ENCODE peak calls at places on chromosomes 7 and 10, in ten cellular contexts. One of them, this sample, is unnamed.

GRCh38 chr10:88680958-88681357 is 16.7 kb downstream of the LIPF start:
- DNase-seq in A549: no peak
- DNase-seq in sigmoid colon: no peak
- DNase-seq in H54: no peak
- DNase-seq in adrenal gland: no peak
- DNase-seq in breast epithelium: no peak
- DNase-seq in NB4: no peak
- DNase-seq in heart left ventricle: no peak
- DNase-seq in suprapubic skin: no peak
- DNase-seq in body of pancreas: no peak
- DNase-seq in this sample: no peak

GRCh38 chr7:46567858-46568257 is 646.8 kb upstream of the IGFBP3 start:
- DNase-seq in H54: no peak
- DNase-seq in suprapubic skin: no peak
- DNase-seq in breast epithelium: no peak
- DNase-seq in sigmoid colon: no peak
- DNase-seq in body of pancreas: no peak
- DNase-seq in heart left ventricle: no peak
- DNase-seq in NB4: no peak
- DNase-seq in adrenal gland: no peak
- DNase-seq in A549: no peak
- DNase-seq in this sample: no peak

GRCh38 chr10:15719062-15719898 is 442 bp downstream of the ITGA8 start:
- DNase-seq in sigmoid colon: no peak
- DNase-seq in breast epithelium: no peak
- DNase-seq in heart left ventricle: no peak
- DNase-seq in H54: no peak
- DNase-seq in suprapubic skin: no peak
- DNase-seq in NB4: no peak
- DNase-seq in A549: no peak
- DNase-seq in body of pancreas: no peak
- DNase-seq in adrenal gland: peak
- DNase-seq in this sample: peak

GRCh38 chr10:126565456-126565855 is 105.0 kb downstream of the C10orf90 start:
- DNase-seq in suprapubic skin: no peak
- DNase-seq in A549: no peak
- DNase-seq in H54: no peak
- DNase-seq in sigmoid colon: no peak
- DNase-seq in adrenal gland: no peak
- DNase-seq in body of pancreas: no peak
- DNase-seq in breast epithelium: no peak
- DNase-seq in NB4: no peak
- DNase-seq in heart left ventricle: no peak
- DNase-seq in this sample: no peak

GRCh38 chr10:69479737-69480412 is 28.6 kb downstream of the TSPAN15 start:
- DNase-seq in body of pancreas: peak
- DNase-seq in adrenal gland: no peak
- DNase-seq in NB4: peak
- DNase-seq in sigmoid colon: peak
- DNase-seq in A549: no peak
- DNase-seq in heart left ventricle: peak
- DNase-seq in breast epithelium: no peak
- DNase-seq in suprapubic skin: no peak
- DNase-seq in H54: no peak
- DNase-seq in this sample: no peak

GRCh38 chr7:17661982-17662585 is 278.2 kb downstream of the SNX13 start:
- DNase-seq in adrenal gland: no peak
- DNase-seq in breast epithelium: no peak
- DNase-seq in body of pancreas: no peak
- DNase-seq in sigmoid colon: no peak
- DNase-seq in A549: no peak
- DNase-seq in suprapubic skin: no peak
- DNase-seq in NB4: no peak
- DNase-seq in heart left ventricle: no peak
- DNase-seq in H54: no peak
- DNase-seq in this sample: no peak

GRCh38 chr7:140475747-140476333 is 3.5 kb downstream of the MKRN1 start:
- DNase-seq in heart left ventricle: peak
- DNase-seq in body of pancreas: peak
- DNase-seq in A549: peak
- DNase-seq in NB4: peak
- DNase-seq in H54: peak
- DNase-seq in suprapubic skin: no peak
- DNase-seq in breast epithelium: no peak
- DNase-seq in sigmoid colon: peak
- DNase-seq in adrenal gland: peak
- DNase-seq in this sample: no peak

GRCh38 chr7:16647435-16647960 is 1.5 kb downstream of the BZW2 start:
- DNase-seq in H54: no peak
- DNase-seq in breast epithelium: no peak
- DNase-seq in body of pancreas: no peak
- DNase-seq in A549: no peak
- DNase-seq in suprapubic skin: no peak
- DNase-seq in heart left ventricle: no peak
- DNase-seq in NB4: no peak
- DNase-seq in adrenal gland: no peak
- DNase-seq in sigmoid colon: no peak
- DNase-seq in this sample: no peak

GRCh38 chr10:10110817-10111490 is 906.7 kb upstream of the CELF2 start:
- DNase-seq in adrenal gland: no peak
- DNase-seq in heart left ventricle: no peak
- DNase-seq in H54: no peak
- DNase-seq in body of pancreas: no peak
- DNase-seq in A549: no peak
- DNase-seq in sigmoid colon: no peak
- DNase-seq in breast epithelium: no peak
- DNase-seq in NB4: no peak
- DNase-seq in suprapubic skin: no peak
- DNase-seq in this sample: no peak

GRCh38 chr7:47543659-47544058 is 38.3 kb downstream of the TNS3 start:
- DNase-seq in adrenal gland: no peak
- DNase-seq in NB4: no peak
- DNase-seq in suprapubic skin: no peak
- DNase-seq in A549: no peak
- DNase-seq in H54: no peak
- DNase-seq in heart left ventricle: no peak
- DNase-seq in breast epithelium: no peak
- DNase-seq in body of pancreas: no peak
- DNase-seq in sigmoid colon: no peak
- DNase-seq in this sample: no peak

GRCh38 chr10:65675236-65675635 is 1250.6 kb upstream of the LRRTM3 start:
- DNase-seq in heart left ventricle: no peak
- DNase-seq in breast epithelium: no peak
- DNase-seq in NB4: no peak
- DNase-seq in A549: peak
- DNase-seq in suprapubic skin: no peak
- DNase-seq in H54: no peak
- DNase-seq in adrenal gland: no peak
- DNase-seq in sigmoid colon: no peak
- DNase-seq in body of pancreas: no peak
- DNase-seq in this sample: no peak

DNA sequence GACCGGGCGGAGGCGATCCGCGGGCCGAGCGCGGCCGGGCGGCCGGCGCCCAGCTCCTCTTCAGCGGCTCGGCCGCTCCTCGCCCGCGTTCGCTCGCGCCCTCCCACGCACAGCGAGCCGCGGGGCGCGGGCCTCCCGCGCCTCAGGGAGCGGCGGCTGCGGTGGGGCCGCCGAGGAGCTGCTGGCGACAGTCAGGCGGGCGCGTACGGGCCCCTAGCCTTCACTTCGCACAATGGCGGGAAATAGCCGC is at the start of gene MCMBP:
- DNase-seq in sigmoid colon: no peak
- DNase-seq in A549: no peak
- DNase-seq in NB4: no peak
- DNase-seq in H54: no peak
- DNase-seq in adrenal gland: no peak
- DNase-seq in breast epithelium: no peak
- DNase-seq in body of pancreas: no peak
- DNase-seq in heart left ventricle: no peak
- DNase-seq in suprapubic skin: no peak
- DNase-seq in this sample: no peak
- TF ChIP-seq POLR2A in sigmoid colon: no peak
- TF ChIP-seq POLR2A in A549: no peak
- TF ChIP-seq POLR2A in NB4: no peak
- TF ChIP-seq POLR2A in H54: peak
- TF ChIP-seq POLR2A in adrenal gland: peak
- TF ChIP-seq POLR2A in breast epithelium: no peak
- TF ChIP-seq POLR2A in body of pancreas: no peak
- TF ChIP-seq POLR2A in heart left ventricle: no peak
- TF ChIP-seq POLR2A in suprapubic skin: peak
- TF ChIP-seq POLR2A in this sample: peak

DNA sequence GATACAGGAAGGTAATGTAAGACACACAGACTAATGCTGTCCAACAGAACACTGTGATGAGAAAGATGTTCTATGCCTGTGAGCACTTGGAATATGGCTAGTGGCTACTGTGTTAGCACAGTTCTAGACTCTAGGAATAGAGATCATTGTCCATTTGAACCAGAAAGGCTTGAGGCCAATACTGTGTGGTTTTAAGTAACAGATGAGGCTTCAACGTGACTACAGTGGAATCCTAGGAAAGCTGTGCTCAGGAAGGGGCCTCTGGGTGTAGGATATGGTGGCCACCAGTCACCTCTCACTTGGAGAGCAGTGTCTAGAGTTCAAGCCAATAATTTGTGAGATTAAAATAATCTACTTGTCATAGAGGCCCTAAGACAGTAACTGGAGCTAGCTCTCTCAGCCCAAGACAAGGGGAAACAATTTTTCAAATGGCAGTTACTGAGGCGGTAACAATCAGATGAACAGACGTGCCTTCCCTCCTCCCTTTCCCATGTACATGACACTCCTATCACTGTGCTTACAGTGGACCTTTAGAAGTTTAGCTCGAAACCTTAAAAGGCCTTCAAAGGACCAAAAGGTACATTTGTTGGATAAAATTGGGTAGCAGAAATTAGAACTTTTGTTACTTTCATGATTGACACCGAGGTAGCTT is 10.2 kb downstream of the ZDHHC16 start:
- DNase-seq in adrenal gland: no peak
- DNase-seq in breast epithelium: no peak
- DNase-seq in H54: no peak
- DNase-seq in heart left ventricle: no peak
- DNase-seq in suprapubic skin: no peak
- DNase-seq in NB4: no peak
- DNase-seq in sigmoid colon: no peak
- DNase-seq in A549: no peak
- DNase-seq in body of pancreas: no peak
- DNase-seq in this sample: no peak
- TF ChIP-seq POLR2A in adrenal gland: no peak
- TF ChIP-seq POLR2A in breast epithelium: no peak
- TF ChIP-seq POLR2A in H54: no peak
- TF ChIP-seq POLR2A in heart left ventricle: no peak
- TF ChIP-seq POLR2A in suprapubic skin: no peak
- TF ChIP-seq POLR2A in NB4: no peak
- TF ChIP-seq POLR2A in sigmoid colon: no peak
- TF ChIP-seq POLR2A in A549: no peak
- TF ChIP-seq POLR2A in body of pancreas: no peak
- TF ChIP-seq POLR2A in this sample: no peak

GRCh38 chr10:3807928-3808496 is 23.0 kb upstream of the KLF6 start:
- DNase-seq in NB4: no peak
- DNase-seq in A549: no peak
- DNase-seq in adrenal gland: no peak
- DNase-seq in breast epithelium: no peak
- DNase-seq in H54: no peak
- DNase-seq in sigmoid colon: no peak
- DNase-seq in suprapubic skin: no peak
- DNase-seq in heart left ventricle: peak
- DNase-seq in body of pancreas: no peak
- DNase-seq in this sample: no peak

GRCh38 chr10:3808689-3809199 is 23.7 kb upstream of the KLF6 start:
- DNase-seq in breast epithelium: no peak
- DNase-seq in adrenal gland: no peak
- DNase-seq in A549: no peak
- DNase-seq in H54: no peak
- DNase-seq in suprapubic skin: no peak
- DNase-seq in heart left ventricle: no peak
- DNase-seq in body of pancreas: no peak
- DNase-seq in sigmoid colon: no peak
- DNase-seq in NB4: no peak
- DNase-seq in this sample: no peak

GRCh38 chr10:3805791-3806381 is 20.9 kb upstream of the KLF6 start:
- DNase-seq in breast epithelium: no peak
- DNase-seq in adrenal gland: no peak
- DNase-seq in sigmoid colon: peak
- DNase-seq in A549: peak
- DNase-seq in suprapubic skin: no peak
- DNase-seq in H54: no peak
- DNase-seq in body of pancreas: peak
- DNase-seq in heart left ventricle: peak
- DNase-seq in NB4: peak
- DNase-seq in this sample: no peak

GRCh38 chr10:3806603-3807002 is 21.6 kb upstream of the KLF6 start:
- DNase-seq in A549: peak
- DNase-seq in H54: no peak
- DNase-seq in sigmoid colon: no peak
- DNase-seq in NB4: no peak
- DNase-seq in adrenal gland: no peak
- DNase-seq in suprapubic skin: no peak
- DNase-seq in body of pancreas: peak
- DNase-seq in heart left ventricle: no peak
- DNase-seq in breast epithelium: no peak
- DNase-seq in this sample: no peak

DNA sequence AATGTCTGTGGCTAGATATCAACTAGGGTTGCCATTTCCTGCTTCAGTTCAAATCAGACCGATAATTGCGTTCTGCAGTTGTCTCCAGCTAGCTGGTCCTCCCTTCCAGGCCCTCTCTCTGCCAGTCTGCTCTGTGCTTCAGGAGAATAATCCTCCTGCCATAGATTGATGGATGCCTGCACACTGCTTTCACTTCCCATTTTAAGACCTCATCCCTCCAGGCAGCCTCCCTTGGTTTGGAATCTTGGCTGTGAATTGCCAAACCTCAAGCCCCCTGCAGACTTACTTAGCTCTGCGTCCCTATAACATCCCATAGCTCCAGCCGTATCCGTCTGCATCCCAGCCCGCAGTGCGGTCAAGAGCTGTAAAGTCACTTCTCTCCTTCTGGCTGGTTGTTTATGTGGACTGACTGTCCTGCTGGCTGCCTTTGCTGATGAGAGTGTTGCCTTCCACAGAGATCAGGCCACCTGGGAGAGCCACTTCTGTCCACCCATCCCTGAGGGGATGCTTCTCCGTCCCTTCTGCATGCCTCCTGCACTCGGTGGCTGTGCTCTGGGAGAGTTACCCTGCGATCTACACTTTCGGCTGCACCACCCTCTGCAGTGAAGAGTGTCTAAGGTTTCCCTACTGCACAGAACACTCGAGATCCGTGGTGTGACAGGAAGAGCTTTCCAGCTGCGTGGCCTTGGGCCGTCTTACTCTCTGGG is 22.4 kb upstream of the KLF6 start:
- DNase-seq in suprapubic skin: no peak
- DNase-seq in H54: no peak
- DNase-seq in breast epithelium: no peak
- DNase-seq in NB4: peak
- DNase-seq in heart left ventricle: no peak
- DNase-seq in sigmoid colon: no peak
- DNase-seq in body of pancreas: no peak
- DNase-seq in A549: no peak
- DNase-seq in adrenal gland: no peak
- DNase-seq in this sample: no peak
- TF ChIP-seq POLR2A in suprapubic skin: no peak
- TF ChIP-seq POLR2A in H54: no peak
- TF ChIP-seq POLR2A in breast epithelium: no peak
- TF ChIP-seq POLR2A in NB4: no peak
- TF ChIP-seq POLR2A in heart left ventricle: no peak
- TF ChIP-seq POLR2A in sigmoid colon: no peak
- TF ChIP-seq POLR2A in body of pancreas: no peak
- TF ChIP-seq POLR2A in A549: no peak
- TF ChIP-seq POLR2A in adrenal gland: no peak
- TF ChIP-seq POLR2A in this sample: no peak

GRCh38 chr10:113027230-113027573 is 77.2 kb downstream of the TCF7L2 start:
- DNase-seq in adrenal gland: no peak
- DNase-seq in heart left ventricle: no peak
- DNase-seq in breast epithelium: no peak
- DNase-seq in NB4: peak
- DNase-seq in H54: no peak
- DNase-seq in A549: no peak
- DNase-seq in body of pancreas: no peak
- DNase-seq in suprapubic skin: no peak
- DNase-seq in sigmoid colon: no peak
- DNase-seq in this sample: no peak
- TF ChIP-seq POLR2A in adrenal gland: no peak
- TF ChIP-seq POLR2A in heart left ventricle: no peak
- TF ChIP-seq POLR2A in breast epithelium: no peak
- TF ChIP-seq POLR2A in NB4: no peak
- TF ChIP-seq POLR2A in H54: no peak
- TF ChIP-seq POLR2A in A549: no peak
- TF ChIP-seq POLR2A in body of pancreas: no peak
- TF ChIP-seq POLR2A in suprapubic skin: no peak
- TF ChIP-seq POLR2A in sigmoid colon: no peak
- TF ChIP-seq POLR2A in this sample: no peak